ENCODE peak calls at places on chromosomes 7 and 10, in eight cellular contexts. W is mucosa of gallbladder; S is NCI-H510A; D is aorta; V is stimulated activated CD4-positive, alpha-beta T cell treated with anti-CD3 and anti-CD28 coated beads, Interleukin-15, amount 100 ng/mL, for 24 hours; Q is stromal cell of bone marrow; J is A172; O is cardiac fibroblast. B is an unnamed sample.

GRCh38 chr10:127391875-127392274 is 157.2 kb upstream of the NPS start:
- DNase-seq in D (no peak), O (no peak), V (no peak), W (no peak), J (no peak), Q (no peak), S (no peak), B (no peak)

GRCh38 chr7:115070311-115070710 is 148.4 kb downstream of the MDFIC start:
- DNase-seq in J (peak), D (no peak), W (no peak), O (no peak), Q (no peak), S (no peak), V (no peak), B (no peak)

GRCh38 chr7:135770139-135770710 is 21.6 kb upstream of the FAM180A start:
- DNase-seq in W (no peak), S (no peak), D (no peak), O (no peak), Q (no peak), J (no peak), V (no peak), B (no peak)

GRCh38 chr10:98536551-98536950 is 89.8 kb upstream of the HPS1 start:
- DNase-seq in J (peak), S (no peak), D (no peak), W (peak), Q (peak), V (no peak), O (peak), B (no peak)

GRCh38 chr7:50147952-50148351 is 54.9 kb upstream of the ZPBP start:
- DNase-seq in Q (no peak), V (no peak), J (no peak), O (no peak), D (no peak), S (no peak), W (no peak), B (no peak)

GRCh38 chr7:84025332-84025927 is 169.2 kb downstream of the SEMA3A start:
- DNase-seq in V (no peak), D (peak), Q (peak), S (no peak), W (no peak), O (peak), J (peak), B (no peak)

GRCh38 chr10:91779011-91779605 is 19.1 kb upstream of the TNKS2 start:
- DNase-seq in J (peak), O (no peak), Q (no peak), V (no peak), W (no peak), D (no peak), S (no peak), B (no peak)

GRCh38 chr10:97222346-97222961 is 36.7 kb upstream of the SLIT1 start:
- DNase-seq in J (no peak), D (no peak), Q (no peak), V (no peak), W (no peak), O (no peak), S (no peak), B (peak)

GRCh38 chr10:2898509-2898860 is 168.9 kb upstream of the PFKP start:
- DNase-seq in D (no peak), S (no peak), Q (no peak), W (no peak), V (no peak), O (no peak), J (no peak), B (no peak)

GRCh38 chr7:130875265-130875741 is 141.3 kb upstream of the KLF14 start:
- DNase-seq in D (no peak), V (peak), S (no peak), W (no peak), J (peak), Q (no peak), O (peak), B (no peak)